ENCODE peak calls at places on chromosomes 5 and 9, in ten cellular contexts. M, H, N, R, C, Y, K, Q, D and X are unnamed samples.

GRCh38 chr5:104573979-104574709 is 1011.6 kb upstream of the NUDT12 start:
- DNase-seq in M (no peak), H (no peak), N (no peak), R (no peak), C (no peak), Y (no peak), K (no peak), Q (no peak), D (no peak), X (no peak)

GRCh38 chr5:38642194-38642987 is 85.9 kb upstream of the LIFR start:
- DNase-seq in M (no peak), H (no peak), N (no peak), R (peak), C (no peak), Y (no peak), K (no peak), Q (no peak), D (no peak), X (no peak)

GRCh38 chr5:100772011-100772410 is 131.1 kb downstream of the ST8SIA4 start:
- DNase-seq in M (peak), H (no peak), N (no peak), R (no peak), C (no peak), Y (no peak), K (no peak), Q (no peak), D (no peak), X (no peak)

GRCh38 chr5:126680215-126680817 is 79.6 kb downstream of the PHAX start:
- DNase-seq in M (no peak), H (no peak), N (no peak), R (peak), C (no peak), Y (no peak), K (no peak), Q (no peak), D (peak), X (no peak)

GRCh38 chr5:143195496-143195895 is 208.0 kb downstream of the NR3C1 start:
- DNase-seq in M (no peak), H (no peak), N (no peak), R (no peak), C (no peak), Y (no peak), K (no peak), Q (no peak), D (no peak), X (peak)

GRCh38 chr5:179273074-179273435 is 72.2 kb downstream of the ADAMTS2 start:
- DNase-seq in M (no peak), H (no peak), N (no peak), R (no peak), C (no peak), Y (no peak), K (no peak), Q (peak), D (no peak), X (no peak)

GRCh38 chr5:7418276-7418675 is 22.3 kb downstream of the ADCY2 start:
- DNase-seq in M (no peak), H (no peak), N (no peak), R (no peak), C (no peak), Y (no peak), K (no peak), Q (no peak), D (no peak), X (no peak)

GRCh38 chr9:90441814-90442213 is 200.8 kb downstream of the DIRAS2 start:
- DNase-seq in M (peak), H (no peak), N (no peak), R (no peak), C (no peak), Y (no peak), K (no peak), Q (no peak), D (no peak), X (no peak)

GRCh38 chr5:177607452-177608192 is 7.7 kb downstream of the B4GALT7 start:
- DNase-seq in M (peak), H (peak), N (peak), R (peak), C (peak), Y (peak), K (no peak), Q (peak), D (peak), X (peak)

GRCh38 chr5:158769702-158770101 is 330.0 kb downstream of the EBF1 start:
- DNase-seq in M (no peak), H (no peak), N (no peak), R (no peak), C (no peak), Y (no peak), K (no peak), Q (no peak), D (peak), X (no peak)

GRCh38 chr9:131923766-131924165 is 155.9 kb downstream of the MED27 start:
- DNase-seq in M (no peak), H (peak), N (no peak), R (peak), C (no peak), Y (no peak), K (no peak), Q (no peak), D (no peak), X (no peak)